ENCODE peak calls at places on chromosomes 16 and 17, in eight cellular contexts. V is astrocyte of the spinal cord; H is transverse colon; Q is CD4-positive, alpha-beta T cell; D is activated CD4-positive, alpha-beta T cell treated with anti-CD3 and anti-CD28 coated beads for 24 hours; X is stimulated activated CD4-positive, alpha-beta T cell treated with anti-CD3 and anti-CD28 coated beads, Interleukin-4, amount 100 ng/mL, for 4 hours; Y is iPS-NIHi11; P is Daoy. L is an unnamed sample.

GRCh38 chr16:60932600-60932999 is 1103.6 kb downstream of the CDH8 start:
- DNase-seq in X (no peak), P (no peak), V (no peak), Y (no peak), H (no peak), Q (no peak), D (no peak), L (no peak)

GRCh38 chr17:31486351-31487062 is 95.0 kb downstream of the RAB11FIP4 start:
- DNase-seq in Y (no peak), D (no peak), X (no peak), V (no peak), Q (no peak), P (no peak), H (peak; percentile 44), L (peak; percentile 48)

GRCh38 chr16:52603015-52603414 is 56.1 kb upstream of the TOX3 start:
- DNase-seq in Q (no peak), P (no peak), X (no peak), H (peak; percentile 42), D (no peak), Y (no peak), V (no peak), L (no peak)

GRCh38 chr16:154223-155030 is 2.0 kb downstream of the HBZ start:
- DNase-seq in P (peak; percentile 45), V (peak; percentile 31), H (peak; percentile 27), Y (peak; percentile 73), D (no peak), Q (no peak), X (no peak), L (no peak)

GRCh38 chr17:43636446-43636845 is 25.3 kb downstream of the MEOX1 start:
- DNase-seq in Q (no peak), X (no peak), V (no peak), Y (no peak), P (no peak), D (no peak), H (no peak), L (no peak)

GRCh38 chr16:57946181-57946801 is 24.6 kb downstream of the CNGB1 start:
- DNase-seq in V (no peak), H (no peak), Q (no peak), Y (no peak), X (no peak), D (no peak), P (no peak), L (no peak)

GRCh38 chr16:53913082-53913870 is 209.3 kb downstream of the FTO start:
- DNase-seq in Y (no peak), Q (no peak), P (peak; percentile 37), X (peak; percentile 0), V (peak; percentile 89), H (peak; percentile 11), D (no peak), L (peak; percentile 55)

GRCh38 chr17:60167095-60167741 is 17.4 kb downstream of the CA4 start:
- DNase-seq in Q (no peak), H (no peak), V (no peak), P (no peak), Y (no peak), D (no peak), X (no peak), L (no peak)

GRCh38 chr17:78748730-78749317 is 33.2 kb downstream of the CYTH1 start:
- DNase-seq in H (peak; percentile 68), Y (no peak), X (peak; percentile 44), V (no peak), Q (peak; percentile 66), P (peak; percentile 61), D (peak; percentile 48), L (peak; percentile 74)

GRCh38 chr17:2939714-2940351 is 123.6 kb downstream of the OR1D5 start:
- DNase-seq in V (no peak), Y (no peak), H (peak; percentile 39), D (no peak), Q (no peak), P (no peak), X (no peak), L (peak; percentile 27)

GRCh38 chr17:16371742-16372141 is 9.1 kb upstream of the UBB start:
- DNase-seq in X (no peak), Q (no peak), D (no peak), P (peak; percentile 67), H (no peak), V (peak; percentile 60), Y (no peak), L (no peak)

GRCh38 chr17:13538841-13539411 is 62.8 kb downstream of the HS3ST3A1 start:
- DNase-seq in D (no peak), Y (no peak), Q (no peak), H (no peak), P (no peak), V (no peak), X (no peak), L (no peak)

GRCh38 chr17:74917430-74917829 is 5.6 kb downstream of the USH1G start:
- DNase-seq in D (no peak), Y (no peak), V (no peak), Q (no peak), H (no peak), X (no peak), P (no peak), L (no peak)

GRCh38 chr16:55384848-55385247 is 60.8 kb downstream of the IRX6 start:
- DNase-seq in X (no peak), Y (no peak), D (no peak), Q (no peak), H (no peak), V (no peak), P (no peak), L (no peak)

GRCh38 chr17:80421381-80422090 is 6.6 kb downstream of the ENDOV start:
- DNase-seq in H (no peak), V (no peak), D (no peak), Y (peak; percentile 13), P (no peak), X (no peak), Q (no peak), L (no peak)

GRCh38 chr17:65561394-65562205 is at the start of gene AXIN2:
- DNase-seq in H (peak; percentile 92), P (peak; percentile 93), D (peak; percentile 76), Y (peak; percentile 96), X (peak; percentile 84), Q (peak; percentile 82), V (peak; percentile 96), L (peak; percentile 77)

L was measured in pons.